ENCODE peak calls at places on chromosomes 6 and 20, in six cellular contexts. W, D, L, X, S and K are unnamed samples.

GRCh38 chr6:7324520-7324919 is 11.5 kb upstream of the SSR1 start:
- DNase-seq in W (no peak), X (no peak), S (no peak), L (no peak), D (no peak), K (no peak)

GRCh38 chr6:50849016-50849748 is 30.5 kb downstream of the TFAP2B start:
- DNase-seq in S (no peak), D (no peak), L (no peak), X (no peak), W (no peak), K (no peak)

GRCh38 chr20:17680128-17680835 is 1.8 kb downstream of the RRBP1 start:
- DNase-seq in X (peak), L (no peak), D (no peak), W (no peak), S (peak), K (peak)

GRCh38 chr6:7137335-7138106 is 29.8 kb downstream of the RREB1 start:
- DNase-seq in L (no peak), W (peak), X (peak), S (peak), D (no peak), K (peak)

GRCh38 chr6:116531675-116532570 is 13.6 kb downstream of the TRAPPC3L start:
- DNase-seq in D (peak), W (peak), X (peak), L (peak), S (peak), K (peak)

GRCh38 chr6:24927234-24927955 is 8.4 kb downstream of the RIPOR2 start:
- DNase-seq in S (no peak), W (no peak), L (no peak), X (no peak), D (no peak), K (no peak)

GRCh38 chr6:31510007-31510406 is 12.1 kb downstream of the MICB start:
- DNase-seq in S (no peak), W (no peak), D (no peak), L (no peak), X (no peak), K (no peak)

GRCh38 chr6:53961679-53962370 is 149.4 kb upstream of the MLIP start:
- DNase-seq in L (no peak), W (no peak), S (no peak), X (no peak), D (no peak), K (peak)

GRCh38 chr6:34638834-34639736 is 57.5 kb downstream of the ILRUN start:
- DNase-seq in X (no peak), L (no peak), D (no peak), W (no peak), S (no peak), K (no peak)

GRCh38 chr20:37333130-37333847 is 12.7 kb upstream of the SRC start:
- DNase-seq in X (no peak), S (no peak), W (no peak), D (no peak), L (no peak), K (no peak)

GRCh38 chr20:35320396-35321126 is 28.3 kb upstream of the FAM83C start:
- DNase-seq in S (peak), L (no peak), D (no peak), W (no peak), X (no peak), K (no peak)